ENCODE peak calls at places on chromosomes 6 and 20, in nine cellular contexts. Y, Z, T, G, B, E, A, S and I are unnamed samples.

GRCh38 chr20:46099491-46100287 is 9.9 kb upstream of the NCOA5 start:
- DNase-seq in Y (no peak), Z (no peak), T (no peak), G (no peak), B (no peak), E (no peak), A (peak), S (no peak), I (no peak)

GRCh38 chr20:25188218-25188617 is 7.3 kb upstream of the ENTPD6 start:
- DNase-seq in Y (no peak), Z (no peak), T (no peak), G (no peak), B (no peak), E (no peak), A (no peak), S (no peak), I (no peak)

GRCh38 chr6:166494757-166495486 is 91.6 kb downstream of the RAMACL start:
- DNase-seq in Y (no peak), Z (no peak), T (no peak), G (no peak), B (no peak), E (no peak), A (no peak), S (no peak), I (no peak)

GRCh38 chr20:41978875-41979274 is 360.7 kb upstream of the CHD6 start:
- DNase-seq in Y (no peak), Z (no peak), T (no peak), G (no peak), B (no peak), E (no peak), A (no peak), S (no peak), I (no peak)

GRCh38 chr20:50593005-50593335 is 82.8 kb downstream of the PTPN1 start:
- DNase-seq in Y (no peak), Z (no peak), T (no peak), G (no peak), B (no peak), E (no peak), A (no peak), S (no peak), I (no peak)

GRCh38 chr6:38012573-38012972 is 193.0 kb downstream of the ZFAND3 start:
- DNase-seq in Y (no peak), Z (no peak), T (peak), G (peak), B (peak), E (no peak), A (peak), S (peak), I (peak)

GRCh38 chr20:53360815-53361214 is 232.8 kb downstream of the ZNF217 start:
- DNase-seq in Y (no peak), Z (no peak), T (no peak), G (no peak), B (no peak), E (no peak), A (no peak), S (no peak), I (no peak)

GRCh38 chr20:20796766-20797415 is 84.4 kb upstream of the RALGAPA2 start:
- DNase-seq in Y (no peak), Z (no peak), T (no peak), G (no peak), B (no peak), E (no peak), A (no peak), S (no peak), I (no peak)

GRCh38 chr6:13700232-13700631 is 11.4 kb downstream of the RANBP9 start:
- DNase-seq in Y (no peak), Z (no peak), T (no peak), G (no peak), B (no peak), E (no peak), A (no peak), S (no peak), I (no peak)

GRCh38 chr6:160293844-160294243 is 35.2 kb upstream of the SLC22A2 start:
- DNase-seq in Y (no peak), Z (no peak), T (no peak), G (no peak), B (no peak), E (no peak), A (no peak), S (no peak), I (no peak)

GRCh38 chr20:23155141-23155590 is 69.0 kb upstream of the CD93 start:
- DNase-seq in Y (no peak), Z (no peak), T (no peak), G (no peak), B (no peak), E (no peak), A (no peak), S (no peak), I (no peak)

GRCh38 chr20:44273231-44274215 is 26.4 kb downstream of the GDAP1L1 start:
- DNase-seq in Y (no peak), Z (no peak), T (no peak), G (no peak), B (no peak), E (no peak), A (no peak), S (no peak), I (no peak)

GRCh38 chr6:86331265-86331840 is 606.0 kb upstream of the HTR1E start:
- DNase-seq in Y (no peak), Z (no peak), T (no peak), G (no peak), B (no peak), E (no peak), A (no peak), S (no peak), I (no peak)

GRCh38 chr6:125165256-125165655 is 11.7 kb downstream of the TPD52L1 start:
- DNase-seq in Y (no peak), Z (no peak), T (peak), G (no peak), B (no peak), E (no peak), A (no peak), S (no peak), I (no peak)

GRCh38 chr6:42354707-42355106 is 97.0 kb downstream of the TRERF1 start:
- DNase-seq in Y (no peak), Z (no peak), T (peak), G (no peak), B (no peak), E (no peak), A (no peak), S (no peak), I (no peak)

GRCh38 chr6:149389509-149390297 is 10.4 kb upstream of the SUMO4 start:
- DNase-seq in Y (no peak), Z (no peak), T (peak), G (no peak), B (no peak), E (no peak), A (no peak), S (no peak), I (no peak)

GRCh38 chr6:116398366-116399005 is 27.7 kb downstream of the DSE start:
- DNase-seq in Y (no peak), Z (no peak), T (peak), G (no peak), B (no peak), E (no peak), A (no peak), S (peak), I (peak)

GRCh38 chr20:50122763-50123162 is 9.8 kb upstream of the UBE2V1 start:
- DNase-seq in Y (no peak), Z (no peak), T (no peak), G (no peak), B (no peak), E (no peak), A (no peak), S (no peak), I (no peak)

GRCh38 chr6:2038096-2038495 is 207.3 kb downstream of the GMDS start:
- DNase-seq in Y (no peak), Z (no peak), T (no peak), G (no peak), B (no peak), E (no peak), A (no peak), S (no peak), I (no peak)

GRCh38 chr20:51419646-51420045 is 122.9 kb downstream of the NFATC2 start:
- DNase-seq in Y (no peak), Z (no peak), T (no peak), G (no peak), B (no peak), E (no peak), A (no peak), S (no peak), I (no peak)